ENCODE peak calls at places on chromosomes 2 and 18, in six cellular contexts. C is cardiac muscle cell, L is GM23338, Z is WTC11, K is RWPE1, X is AG09309. E is an unnamed sample.
A peak's percentile ranks its signal among the peaks of the same experiment; 100 is the strongest.

GRCh38 chr2:240565267-240566202 is 2.7 kb upstream of the RNPEPL1 start:
- DNase-seq in C (peak; percentile 31), L (no peak), Z (no peak), K (peak; percentile 57), X (no peak), E (peak; percentile 67)

GRCh38 chr2:120654383-120655134 is 81.1 kb upstream of the GLI2 start:
- DNase-seq in C (no peak), L (peak; percentile 91), Z (peak; percentile 81), K (no peak), X (no peak), E (peak; percentile 65)

GRCh38 chr2:171598713-171599319 is 76.5 kb downstream of the CYBRD1 start:
- DNase-seq in C (peak; percentile 75), L (peak; percentile 86), Z (peak; percentile 36), K (peak; percentile 85), X (no peak), E (no peak)

GRCh38 chr2:88638743-88639142 is 11.5 kb upstream of the EIF2AK3 start:
- DNase-seq in C (no peak), L (no peak), Z (no peak), K (peak; percentile 28), X (no peak), E (no peak)

GRCh38 chr2:1746174-1747064 is 2.1 kb upstream of the PXDN start:
- DNase-seq in C (no peak), L (no peak), Z (peak; percentile 3), K (no peak), X (no peak), E (no peak)

GRCh38 chr2:160205511-160205910 is 5.4 kb upstream of the ITGB6 start:
- DNase-seq in C (no peak), L (no peak), Z (no peak), K (peak; percentile 97), X (peak; percentile 87), E (no peak)

GRCh38 chr2:74632209-74632938 is 15.8 kb downstream of the M1AP start:
- DNase-seq in C (no peak), L (peak; percentile 86), Z (no peak), K (no peak), X (no peak), E (no peak)

GRCh38 chr2:148515976-148516375 is 128.6 kb upstream of the EPC2 start:
- DNase-seq in C (no peak), L (no peak), Z (no peak), K (no peak), X (no peak), E (no peak)

GRCh38 chr2:219228745-219229374 is 576 bp downstream of the ATG9A start:
- DNase-seq in C (no peak), L (no peak), Z (no peak), K (no peak), X (no peak), E (no peak)

GRCh38 chr2:190842606-190843104 is 38.0 kb upstream of the GLS start:
- DNase-seq in C (no peak), L (no peak), Z (no peak), K (no peak), X (no peak), E (no peak)

GRCh38 chr2:194819367-194819766 is 837.7 kb upstream of the SLC39A10 start:
- DNase-seq in C (peak; percentile 12), L (peak; percentile 23), Z (no peak), K (no peak), X (no peak), E (no peak)

GRCh38 chr2:174362949-174363348 is 28.2 kb downstream of the SP9 start:
- DNase-seq in C (no peak), L (no peak), Z (no peak), K (no peak), X (no peak), E (no peak)

GRCh38 chr2:144431384-144431783 is 88.5 kb downstream of the ZEB2 start:
- DNase-seq in C (peak; percentile 16), L (peak; percentile 60), Z (no peak), K (no peak), X (no peak), E (no peak)

GRCh38 chr2:215460682-215461081 is 24.8 kb upstream of the FN1 start:
- DNase-seq in C (no peak), L (no peak), Z (no peak), K (no peak), X (peak; percentile 82), E (no peak)

GRCh38 chr2:14427982-14428567 is 204.4 kb upstream of the LRATD1 start:
- DNase-seq in C (no peak), L (no peak), Z (no peak), K (no peak), X (peak; percentile 20), E (no peak)

GRCh38 chr2:216571178-216571908 is 61.9 kb upstream of the IGFBP2 start:
- DNase-seq in C (no peak), L (no peak), Z (no peak), K (no peak), X (no peak), E (no peak)

GRCh38 chr2:57376985-57377384 is 669.6 kb upstream of the VRK2 start:
- DNase-seq in C (peak; percentile 30), L (peak; percentile 54), Z (no peak), K (no peak), X (no peak), E (no peak)

GRCh38 chr18:3806656-3807055 is 356.7 kb downstream of the TGIF1 start:
- DNase-seq in C (no peak), L (no peak), Z (no peak), K (no peak), X (no peak), E (no peak)

GRCh38 chr18:76429262-76430126 is 65.5 kb downstream of the ZNF516 start:
- DNase-seq in C (no peak), L (no peak), Z (no peak), K (no peak), X (no peak), E (peak; percentile 43)

GRCh38 chr2:144331652-144332355 is 188.1 kb downstream of the ZEB2 start:
- DNase-seq in C (no peak), L (peak; percentile 57), Z (peak; percentile 51), K (peak; percentile 16), X (no peak), E (peak; percentile 82)

GRCh38 chr2:84212611-84213314 is 246.3 kb downstream of the SUCLG1 start:
- DNase-seq in C (no peak), L (no peak), Z (no peak), K (no peak), X (no peak), E (no peak)

GRCh38 chr2:241816431-241817121 is 7.6 kb downstream of the NEU4 start:
- DNase-seq in C (no peak), L (no peak), Z (no peak), K (no peak), X (no peak), E (no peak)

GRCh38 chr2:161983896-161984295 is 90.1 kb downstream of the DPP4 start:
- DNase-seq in C (no peak), L (no peak), Z (no peak), K (peak; percentile 40), X (no peak), E (no peak)

GRCh38 chr2:41720702-41721344 is 327.0 kb upstream of the PKDCC start:
- DNase-seq in C (no peak), L (no peak), Z (no peak), K (no peak), X (no peak), E (no peak)

GRCh38 chr2:148965596-148966431 is 72.7 kb upstream of the LYPD6B start:
- DNase-seq in C (peak; percentile 46), L (no peak), Z (no peak), K (no peak), X (no peak), E (no peak)

GRCh38 chr18:62878305-62878704 is 163.0 kb downstream of the PHLPP1 start:
- DNase-seq in C (no peak), L (no peak), Z (no peak), K (no peak), X (no peak), E (no peak)

GRCh38 chr2:3572620-3573019 is 2.4 kb upstream of the RPS7 start:
- DNase-seq in C (no peak), L (no peak), Z (no peak), K (no peak), X (no peak), E (no peak)
- TF ChIP-seq CTCF in C (no peak), L (no peak), Z (no peak), K (no peak), X (no peak), E (no peak)

GRCh38 chr2:61135510-61135909 is 26.5 kb upstream of the C2orf74 start:
- DNase-seq in C (peak; percentile 3), L (peak; percentile 6), Z (no peak), K (peak; percentile 28), X (peak; percentile 24), E (no peak)
- TF ChIP-seq CTCF in C (peak; percentile 56), L (peak; percentile 56), Z (no peak), K (peak; percentile 31), X (peak; percentile 49), E (no peak)

GRCh38 chr2:238173692-238174091 is 14.9 kb downstream of the ERFE start:
- DNase-seq in C (no peak), L (peak; percentile 27), Z (no peak), K (no peak), X (no peak), E (no peak)
- TF ChIP-seq CTCF in C (no peak), L (peak; percentile 22), Z (no peak), K (no peak), X (peak; percentile 19), E (peak; percentile 52)

DNA sequence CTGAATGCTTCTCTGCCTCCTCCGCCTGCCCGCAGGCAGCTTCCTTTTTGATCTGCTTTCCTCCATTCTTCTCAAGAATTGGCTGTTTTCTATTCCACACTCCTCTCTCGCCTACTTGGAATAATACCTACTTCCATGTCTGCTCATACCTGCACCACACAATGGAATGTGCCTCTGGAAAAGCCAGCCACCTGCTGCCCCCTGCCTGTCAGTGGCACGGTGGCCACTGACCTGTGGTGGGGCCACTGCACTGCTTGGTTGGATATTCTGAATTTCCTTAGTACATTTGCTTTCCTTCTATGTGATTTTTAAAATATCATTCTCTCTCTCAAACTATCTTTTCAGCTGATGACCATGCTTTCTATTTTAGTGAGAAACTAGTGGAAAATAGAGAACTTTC is 406.9 kb downstream of the DCDC2C start:
- DNase-seq in C (no peak), L (no peak), Z (no peak), K (no peak), X (no peak), E (no peak)
- TF ChIP-seq CTCF in C (no peak), L (peak; percentile 54), Z (no peak), K (no peak), X (no peak), E (no peak)